ENCODE peak calls at places on chromosomes 16 and 17, in four cellular contexts. G is GM12878, D is HepG2, C is H1. I is an unnamed sample.
A peak's percentile ranks its signal among the peaks of the same experiment; 100 is the strongest.

GRCh38 chr17:75059369-75060345 is 12.6 kb downstream of the KCTD2 start:
- DNase-seq in G (no peak), D (peak; percentile 45), C (no peak), I (no peak)

GRCh38 chr16:16154292-16154951 is 68.9 kb downstream of the ABCC6 start:
- DNase-seq in G (no peak), D (no peak), C (no peak), I (no peak)

GRCh38 chr17:1040216-1040600 is 43.3 kb downstream of the TIMM22 start:
- DNase-seq in G (no peak), D (peak; percentile 73), C (no peak), I (no peak)

GRCh38 chr16:68416057-68417046 is 32.0 kb downstream of the SMPD3 start:
- DNase-seq in G (no peak), D (no peak), C (no peak), I (no peak)

GRCh38 chr16:88992351-88993005 is 15.5 kb upstream of the CBFA2T3 start:
- DNase-seq in G (no peak), D (no peak), C (no peak), I (no peak)

GRCh38 chr17:8965394-8966168 is at the start of gene PIK3R5:
- DNase-seq in G (no peak), D (no peak), C (peak; percentile 90), I (peak; percentile 76)

GRCh38 chr16:57148481-57148880 is 37.4 kb downstream of the PSME3IP1 start:
- DNase-seq in G (no peak), D (no peak), C (peak; percentile 45), I (no peak)

GRCh38 chr17:73827627-73828241 is 183.5 kb upstream of the SDK2 start:
- DNase-seq in G (no peak), D (peak; percentile 24), C (no peak), I (no peak)

GRCh38 chr16:11413907-11414595 is 68.8 kb downstream of the RMI2 start:
- DNase-seq in G (no peak), D (no peak), C (no peak), I (no peak)

GRCh38 chr16:84986102-84986501 is 25.2 kb downstream of the ZDHHC7 start:
- DNase-seq in G (no peak), D (no peak), C (no peak), I (no peak)

GRCh38 chr17:68462381-68463210 is 5.3 kb upstream of the WIPI1 start:
- DNase-seq in G (peak; percentile 82), D (peak; percentile 88), C (peak; percentile 76), I (peak; percentile 72)

GRCh38 chr17:50604470-50604869 is 30.2 kb upstream of the ABCC3 start:
- DNase-seq in G (no peak), D (no peak), C (no peak), I (no peak)

GRCh38 chr17:50363217-50364060 is 9.5 kb downstream of the MRPL27 start:
- DNase-seq in G (no peak), D (peak; percentile 46), C (peak; percentile 86), I (no peak)

GRCh38 chr17:75827291-75828050 is 16.7 kb downstream of the UNC13D start:
- DNase-seq in G (no peak), D (peak; percentile 50), C (peak; percentile 96), I (peak; percentile 91)

GRCh38 chr17:78665952-78666920 is 89.0 kb upstream of the DNAH17 start:
- DNase-seq in G (no peak), D (peak; percentile 88), C (no peak), I (no peak)

GRCh38 chr16:58371841-58372240 is 20.4 kb upstream of the GINS3 start:
- DNase-seq in G (no peak), D (no peak), C (no peak), I (no peak)

GRCh38 chr17:57874434-57875108 is 24.7 kb upstream of the MRPS23 start:
- DNase-seq in G (no peak), D (no peak), C (peak; percentile 83), I (no peak)

GRCh38 chr16:21169249-21169981 is 10.9 kb downstream of the LDAF1 start:
- DNase-seq in G (no peak), D (no peak), C (no peak), I (no peak)

GRCh38 chr16:86307518-86307903 is 202.8 kb upstream of the FOXF1 start:
- DNase-seq in G (no peak), D (no peak), C (no peak), I (no peak)

GRCh38 chr16:51524070-51524469 is 373.0 kb upstream of the SALL1 start:
- DNase-seq in G (no peak), D (no peak), C (no peak), I (no peak)

GRCh38 chr17:21360048-21360447 is 16.1 kb upstream of the KCNJ12 start:
- DNase-seq in G (no peak), D (no peak), C (no peak), I (no peak)

GRCh38 chr17:39769974-39770587 is 32.3 kb downstream of the GRB7 start:
- DNase-seq in G (peak; percentile 84), D (peak; percentile 55), C (no peak), I (no peak)

GRCh38 chr16:59697746-59698145 is 963.6 kb upstream of the GOT2 start:
- DNase-seq in G (no peak), D (no peak), C (no peak), I (no peak)

GRCh38 chr17:19546289-19547065 is 12.8 kb downstream of the SLC47A1 start:
- DNase-seq in G (no peak), D (no peak), C (no peak), I (no peak)

GRCh38 chr16:66364117-66364958 is 2.2 kb upstream of the CDH5 start:
- DNase-seq in G (no peak), D (no peak), C (no peak), I (no peak)

GRCh38 chr16:85211247-85211910 is 99.1 kb upstream of the CIBAR2 start:
- DNase-seq in G (no peak), D (no peak), C (no peak), I (no peak)

GRCh38 chr17:39150795-39151679 is at the start of gene PLXDC1:
- DNase-seq in G (no peak), D (no peak), C (peak; percentile 71), I (no peak)

GRCh38 chr16:56679813-56680212 is 2.5 kb upstream of the MT1X start:
- DNase-seq in G (no peak), D (peak; percentile 23), C (no peak), I (no peak)

GRCh38 chr16:50480206-50480605 is 68.0 kb upstream of the NKD1 start:
- DNase-seq in G (no peak), D (no peak), C (no peak), I (no peak)

GRCh38 chr16:51062039-51062438 is 89.0 kb downstream of the SALL1 start:
- DNase-seq in G (no peak), D (peak; percentile 26), C (no peak), I (no peak)

GRCh38 chr17:35242158-35242804 is 591 bp upstream of the SLFN5 start:
- DNase-seq in G (no peak), D (peak; percentile 53), C (peak; percentile 78), I (peak; percentile 54)

GRCh38 chr17:78839762-78840529 is 668 bp downstream of the USP36 start:
- DNase-seq in G (no peak), D (peak; percentile 44), C (no peak), I (peak; percentile 48)

GRCh38 chr16:64391009-64391663 is 730.7 kb downstream of the CDH11 start:
- DNase-seq in G (no peak), D (peak; percentile 21), C (no peak), I (no peak)

GRCh38 chr17:15414502-15415348 is 52.7 kb downstream of the CDRT4 start:
- DNase-seq in G (no peak), D (no peak), C (no peak), I (no peak)
- TF ChIP-seq SUZ12 in G (no peak), D (no peak), C (no peak), I (no peak)

GRCh38 chr17:13030459-13031305 is 12.9 kb upstream of the ELAC2 start:
- DNase-seq in G (no peak), D (peak; percentile 30), C (peak; percentile 67), I (peak; percentile 68)
- TF ChIP-seq SP1 in G (no peak), D (no peak), C (no peak), I (no peak)

GRCh38 chr16:9703731-9704130 is 478.5 kb downstream of the GRIN2A start:
- DNase-seq in G (no peak), D (no peak), C (no peak), I (no peak)

GRCh38 chr16:9709221-9709620 is 473.0 kb downstream of the GRIN2A start:
- DNase-seq in G (no peak), D (no peak), C (no peak), I (no peak)

DNA sequence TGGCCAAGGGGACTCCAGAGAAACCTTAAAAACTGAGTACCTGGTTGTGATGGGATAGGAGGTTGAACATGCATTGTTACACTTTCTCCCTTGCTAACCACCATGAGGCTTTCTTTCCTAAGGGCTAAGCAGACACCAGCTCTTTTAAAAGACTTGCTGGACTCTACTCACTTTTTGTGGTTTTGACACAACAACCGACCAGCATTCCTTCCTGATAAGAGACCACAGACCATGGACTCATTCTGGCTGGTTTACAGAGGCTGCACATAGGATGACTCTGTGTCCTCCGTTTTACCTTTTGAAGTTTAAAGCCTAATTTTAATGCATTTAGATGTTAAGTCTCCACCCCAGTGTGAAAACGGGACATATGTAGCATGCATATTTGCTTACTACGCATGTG is 476.0 kb downstream of the GRIN2A start:
- DNase-seq in G (no peak), D (no peak), C (no peak), I (no peak)
- TF ChIP-seq SUZ12 in G (no peak), D (no peak), C (no peak), I (no peak)

DNA sequence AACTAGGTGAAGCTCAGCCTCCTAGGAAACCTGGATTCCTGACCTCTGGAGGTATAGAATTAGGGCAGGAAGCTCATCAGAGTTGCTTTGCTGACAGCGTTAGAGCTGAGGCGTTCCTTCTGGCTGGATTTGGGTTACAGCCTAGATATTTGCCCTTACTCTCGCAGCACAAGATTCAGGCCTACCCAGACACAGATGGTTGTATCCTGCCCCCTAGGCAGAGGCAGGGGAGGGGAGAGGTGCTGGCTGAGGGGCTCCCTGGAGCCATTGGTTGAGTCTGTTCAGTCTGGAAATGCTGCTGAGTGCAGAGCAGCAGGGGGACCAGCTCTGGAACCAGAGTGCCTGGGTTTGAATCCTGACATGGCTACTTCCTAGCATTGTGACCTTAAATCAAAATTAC is 78.5 kb downstream of the MPRIP start:
- DNase-seq in G (no peak), D (no peak), C (no peak), I (no peak)
- TF ChIP-seq SP1 in G (no peak), D (no peak), C (no peak), I (no peak)

DNA sequence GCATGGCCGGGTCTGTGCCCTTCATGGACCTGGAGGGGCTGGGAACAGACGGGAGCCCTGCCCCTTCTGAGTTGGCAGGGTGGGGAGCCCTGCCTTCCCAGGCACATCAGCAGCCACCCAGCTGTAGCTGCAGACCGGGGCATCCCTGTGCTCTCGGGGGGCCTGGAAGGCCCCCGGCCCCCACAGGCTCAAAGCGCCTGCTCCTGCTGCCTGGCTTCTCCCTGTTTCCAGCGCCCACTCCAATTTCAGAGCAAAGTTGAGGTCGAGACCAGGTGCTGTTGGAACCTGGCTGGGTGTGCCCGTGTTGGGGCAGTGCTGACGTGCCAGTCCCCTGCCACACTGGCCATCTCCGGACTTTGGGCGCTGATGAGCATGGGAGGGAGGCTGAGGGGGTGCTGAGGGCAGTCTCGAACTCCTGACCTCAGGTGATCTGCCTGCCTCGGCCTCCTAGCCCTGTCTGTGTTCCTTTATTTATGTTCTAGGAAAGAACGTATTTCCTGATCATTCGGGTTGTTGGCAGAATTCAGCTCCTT is 4.9 kb upstream of the PRSS27 start:
- DNase-seq in G (no peak), D (no peak), C (no peak), I (no peak)
- TF ChIP-seq SUZ12 in G (no peak), D (no peak), C (no peak), I (no peak)

GRCh38 chr16:1158456-1159324 is 5.8 kb downstream of the CACNA1H start:
- DNase-seq in G (no peak), D (peak; percentile 40), C (no peak), I (no peak)
- TF ChIP-seq SP1 in G (no peak), D (no peak), C (no peak), I (no peak)

I was measured in HEK293T.